ENCODE peak calls at places on chromosome 19, in eight cellular contexts. Z, E, T, N, G, J, S and P are unnamed samples.

GRCh38 chr19:39858541-39858940 is 12.4 kb upstream of the FBL start:
- DNase-seq in N (no peak), J (no peak), G (peak; percentile 79), Z (no peak), S (no peak), E (no peak), T (no peak), P (no peak)

GRCh38 chr19:18057557-18057956 is 29.2 kb downstream of the IL12RB1 start:
- DNase-seq in T (no peak), J (peak; percentile 43), G (no peak), Z (peak; percentile 41), N (no peak), E (no peak), S (peak; percentile 47), P (no peak)

GRCh38 chr19:46786236-46787039 is 2.0 kb downstream of the SLC1A5 start:
- DNase-seq in Z (peak; percentile 69), G (peak; percentile 78), T (peak; percentile 94), S (peak; percentile 78), E (peak; percentile 73), N (peak; percentile 88), J (peak; percentile 90), P (peak; percentile 64)

GRCh38 chr19:45187421-45188100 is 9.0 kb downstream of the BLOC1S3 start:
- DNase-seq in S (no peak), J (no peak), G (no peak), T (no peak), N (no peak), E (no peak), Z (no peak), P (no peak)

GRCh38 chr19:42443944-42444398 is 1.2 kb upstream of the CXCL17 start:
- DNase-seq in G (no peak), E (no peak), J (no peak), Z (no peak), T (no peak), S (no peak), N (no peak), P (no peak)

GRCh38 chr19:29285878-29286277 is 72.9 kb upstream of the UQCRFS1 start:
- DNase-seq in E (peak; percentile 46), G (no peak), Z (no peak), J (no peak), N (no peak), T (no peak), S (no peak), P (no peak)

GRCh38 chr19:48715681-48716171 is 3.8 kb downstream of the MAMSTR start:
- DNase-seq in N (no peak), E (no peak), G (no peak), Z (no peak), S (no peak), T (no peak), J (no peak), P (no peak)

GRCh38 chr19:51946602-51947001 is 19.3 kb downstream of the ZNF613 start:
- DNase-seq in E (no peak), S (no peak), T (no peak), G (no peak), Z (no peak), N (no peak), J (no peak), P (no peak)

GRCh38 chr19:970695-971094 is 13.4 kb upstream of the WDR18 start:
- DNase-seq in T (no peak), G (no peak), S (no peak), Z (no peak), N (no peak), E (peak; percentile 42), J (no peak), P (no peak)
- TF ChIP-seq CTCF in T (peak; percentile 37), G (peak; percentile 46), S (peak; percentile 29), Z (peak; percentile 41), N (peak; percentile 40), E (peak; percentile 77), J (peak; percentile 38), P (peak; percentile 56)

GRCh38 chr19:14540741-14541525 is 11.5 kb downstream of the TECR start:
- DNase-seq in Z (no peak), T (no peak), J (no peak), S (no peak), G (no peak), E (no peak), N (no peak), P (no peak)

GRCh38 chr19:14533450-14533849 is 4.1 kb downstream of the TECR start:
- DNase-seq in S (no peak), Z (no peak), J (no peak), N (no peak), E (no peak), T (no peak), G (no peak), P (no peak)

GRCh38 chr19:14542721-14543328 is 13.4 kb downstream of the TECR start:
- DNase-seq in S (no peak), N (no peak), T (no peak), Z (no peak), G (no peak), J (no peak), E (no peak), P (no peak)

DNA sequence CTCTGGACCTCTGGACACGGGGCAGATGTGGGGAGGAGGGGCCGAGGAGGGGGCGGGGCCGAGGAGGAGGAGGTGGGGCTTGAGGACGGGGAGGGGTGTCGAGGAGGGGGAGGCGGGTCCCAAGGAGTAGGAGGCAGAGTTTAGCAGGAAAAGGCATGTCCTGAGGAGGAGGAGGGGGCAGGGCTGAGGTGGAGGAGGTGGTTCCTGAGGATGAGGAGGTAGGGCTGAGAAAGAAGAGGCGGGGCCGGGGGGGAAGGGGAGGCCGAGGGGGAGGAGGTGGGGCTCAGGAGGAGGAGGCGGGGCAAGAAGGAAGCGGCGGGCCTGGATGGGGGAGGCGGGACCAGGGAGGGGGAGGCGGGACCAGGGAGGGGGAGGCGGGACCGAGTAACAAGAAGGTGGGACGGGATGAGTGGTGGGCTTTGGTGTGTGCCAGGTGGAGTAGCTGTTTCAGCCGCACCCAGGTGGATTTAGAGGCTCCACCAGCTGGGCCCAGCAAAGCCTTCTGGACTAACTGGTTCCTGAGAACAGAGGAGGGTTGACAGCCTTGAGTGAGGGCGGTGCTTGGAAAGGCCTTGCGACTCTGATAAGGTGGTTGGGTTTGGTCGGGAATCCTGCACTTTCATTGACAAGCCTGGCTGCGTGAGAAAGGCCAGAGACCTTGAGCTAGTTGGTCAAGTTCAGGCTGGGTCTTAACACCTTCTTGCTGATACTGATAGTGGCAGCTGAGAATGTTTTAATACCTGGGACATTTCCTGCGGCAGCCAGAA is 7.7 kb downstream of the TECR start:
- DNase-seq in S (peak; percentile 51), G (peak; percentile 90), E (peak; percentile 55), T (no peak), Z (peak; percentile 46), N (peak; percentile 89), J (peak; percentile 93), P (no peak)
- H3K4me3 ChIP-seq in S (no peak overlapping the region), G (peak overlapping the region; percentile 40), E (no peak overlapping the region), T (peak overlapping the region; percentile 31), Z (no peak overlapping the region), N (no peak overlapping the region), J (peak overlapping the region; percentile 29), P (peak overlapping the region; percentile 29)

DNA sequence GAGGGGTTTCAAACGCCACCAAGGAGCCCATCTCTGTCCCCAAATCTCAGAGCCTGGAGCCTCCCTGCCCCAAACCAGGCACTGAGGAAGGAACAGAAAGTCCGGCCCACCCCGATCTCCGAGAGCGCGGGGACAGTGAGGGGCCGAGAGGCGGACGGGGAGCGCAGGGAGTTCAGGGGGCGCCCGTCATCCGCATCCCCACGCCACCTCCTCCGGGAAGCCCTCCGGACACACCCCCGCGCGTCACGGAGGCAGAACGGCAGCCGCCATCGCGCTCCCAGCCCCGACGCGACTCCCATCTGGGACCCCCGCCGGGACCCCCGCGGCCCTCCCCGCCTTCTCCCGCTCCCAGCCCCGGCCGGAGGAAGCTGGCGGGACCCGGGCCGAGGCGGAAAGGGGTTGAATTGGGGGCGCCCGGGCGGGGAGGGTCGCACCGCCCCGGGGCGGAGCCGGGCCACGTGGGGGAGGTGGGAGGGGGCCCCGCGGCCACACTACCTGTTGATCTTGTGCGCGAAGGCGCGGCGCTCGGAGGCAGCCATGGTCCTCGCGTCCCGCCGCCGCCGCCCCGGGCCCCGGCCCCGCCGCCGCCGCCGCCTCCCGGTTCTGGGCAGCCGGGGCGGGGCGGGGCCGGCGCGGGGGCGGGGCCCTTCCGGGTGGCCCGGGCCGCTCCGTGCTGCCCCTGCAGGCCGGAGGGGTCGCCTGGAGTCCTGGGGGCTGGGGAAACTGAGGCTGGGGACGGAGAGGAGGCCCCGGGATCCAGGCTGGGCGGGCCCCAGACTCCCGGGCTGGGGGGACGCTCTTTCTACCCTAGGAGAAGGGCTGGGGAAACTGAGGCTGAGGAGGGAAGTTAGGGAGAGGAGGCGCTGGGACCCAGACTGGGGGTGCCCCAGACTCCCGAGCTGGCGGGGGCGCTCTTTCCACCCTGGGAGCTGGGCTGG is at the start of gene DOCK6:
- DNase-seq in E (peak; percentile 32), Z (peak; percentile 49), S (no peak), N (peak; percentile 84), T (no peak), G (no peak), J (peak; percentile 44), P (no peak)
- TF ChIP-seq CTCF in E (peak; percentile 51), Z (peak; percentile 21), S (peak; percentile 33), N (no peak), T (peak; percentile 46), G (peak; percentile 41), J (peak; percentile 50), P (peak; percentile 39)

GRCh38 chr19:2577722-2578335 is 101.9 kb downstream of the GADD45B start:
- DNase-seq in T (no peak), G (no peak), S (peak; percentile 28), Z (no peak), N (no peak), J (no peak), E (no peak), P (no peak)

GRCh38 chr19:2582984-2583956 is 107.3 kb downstream of the GADD45B start:
- DNase-seq in G (no peak), S (no peak), Z (no peak), J (no peak), T (no peak), E (no peak), N (no peak), P (no peak)

GRCh38 chr19:2578391-2578826 is 102.5 kb downstream of the GADD45B start:
- DNase-seq in N (no peak), S (peak; percentile 47), Z (no peak), G (no peak), J (no peak), T (no peak), E (no peak), P (peak; percentile 73)

GRCh38 chr19:2578911-2579677 is 103.2 kb downstream of the GADD45B start:
- DNase-seq in G (peak; percentile 91), T (peak; percentile 98), S (peak; percentile 92), E (peak; percentile 85), N (peak; percentile 96), Z (peak; percentile 87), J (peak; percentile 95), P (peak; percentile 82)

GRCh38 chr19:2579678-2580280 is 103.9 kb downstream of the GADD45B start:
- DNase-seq in E (no peak), G (no peak), Z (no peak), T (no peak), S (no peak), J (no peak), N (no peak), P (no peak)
- H3K4me3 ChIP-seq in E (no peak overlapping the region), G (peak overlapping the region; percentile 57), Z (peak overlapping the region; percentile 67), T (peak overlapping the region; percentile 55), S (peak overlapping the region; percentile 43), J (peak overlapping the region; percentile 43), N (no peak overlapping the region), P (peak overlapping the region; percentile 44)